ENCODE peak calls at places on chromosome 2, in six cellular contexts. W is HepG2, T is GM12878, Y is HCT116, E is H1, C is K562. S is an unnamed sample.

GRCh38 chr2:236177967-236178909 is 10.1 kb upstream of the GBX2 start:
- DNase-seq in C (peak; percentile 72), W (peak; percentile 54), E (peak; percentile 94), T (no peak), Y (peak; percentile 56), S (no peak)

GRCh38 chr2:54109848-54110247 is 5.6 kb upstream of the ACYP2 start:
- DNase-seq in W (no peak), E (no peak), Y (no peak), C (no peak), T (no peak), S (no peak)

GRCh38 chr2:43568226-43568625 is 27.6 kb downstream of the THADA start:
- DNase-seq in T (no peak), E (no peak), W (no peak), C (no peak), Y (no peak), S (no peak)

GRCh38 chr2:131153529-131153928 is 48.4 kb downstream of the PLEKHB2 start:
- DNase-seq in T (no peak), C (no peak), E (no peak), W (no peak), Y (no peak), S (no peak)

GRCh38 chr2:105294844-105295481 is 34.6 kb downstream of the TGFBRAP1 start:
- DNase-seq in E (peak; percentile 74), Y (peak; percentile 43), W (peak; percentile 59), T (no peak), C (peak; percentile 59), S (peak; percentile 74)

GRCh38 chr2:127170452-127171197 is 49.5 kb downstream of the CYP27C1 start:
- DNase-seq in T (no peak), E (no peak), C (no peak), Y (no peak), W (no peak), S (no peak)

GRCh38 chr2:160489096-160489495 is 4.5 kb downstream of the RBMS1 start:
- DNase-seq in E (no peak), C (no peak), Y (no peak), W (no peak), T (no peak), S (no peak)

GRCh38 chr2:158060862-158061435 is 40.7 kb upstream of the UPP2 start:
- DNase-seq in W (no peak), E (no peak), C (no peak), Y (peak; percentile 1), T (no peak), S (no peak)

GRCh38 chr2:106085441-106085911 is 108.6 kb downstream of the UXS1 start:
- DNase-seq in E (no peak), C (no peak), T (no peak), Y (no peak), W (peak; percentile 38), S (no peak)

GRCh38 chr2:180644709-180645108 is 335.7 kb upstream of the UBE2E3 start:
- DNase-seq in T (no peak), W (no peak), Y (no peak), E (no peak), C (no peak), S (no peak)

GRCh38 chr2:2698182-2699116 is 367.4 kb upstream of the MYT1L start:
- DNase-seq in T (no peak), Y (peak; percentile 22), E (no peak), C (peak; percentile 48), W (peak; percentile 21), S (peak; percentile 27)

GRCh38 chr2:203648273-203648672 is 58.2 kb upstream of the CD28 start:
- DNase-seq in W (peak; percentile 94), T (no peak), C (no peak), E (no peak), Y (no peak), S (no peak)

GRCh38 chr2:24855703-24856102 is 62.5 kb downstream of the CENPO start:
- DNase-seq in E (no peak), W (no peak), Y (no peak), C (no peak), T (no peak), S (peak; percentile 27)

GRCh38 chr2:233791151-233791882 is 13.2 kb downstream of the MROH2A start:
- DNase-seq in C (no peak), T (no peak), W (no peak), Y (no peak), E (peak; percentile 27), S (no peak)

GRCh38 chr2:101704816-101705565 is 7.5 kb downstream of the MAP4K4 start:
- DNase-seq in T (no peak), C (no peak), Y (no peak), E (no peak), W (no peak), S (no peak)

GRCh38 chr2:2769481-2770431 is 438.7 kb upstream of the MYT1L start:
- DNase-seq in E (no peak), T (no peak), W (no peak), Y (no peak), C (no peak), S (no peak)

GRCh38 chr2:172702451-172702850 is 33.2 kb upstream of the RAPGEF4 start:
- DNase-seq in W (no peak), E (no peak), T (no peak), Y (no peak), C (no peak), S (no peak)

GRCh38 chr2:118709786-118710185 is 137.7 kb downstream of the EN1 start:
- DNase-seq in W (no peak), Y (no peak), T (no peak), C (no peak), E (no peak), S (no peak)

GRCh38 chr2:172109256-172109655 is 6.6 kb upstream of the DLX2 start:
- DNase-seq in W (no peak), C (no peak), T (no peak), Y (no peak), E (no peak), S (no peak)

GRCh38 chr2:134785659-134786058 is 52.8 kb upstream of the ACMSD start:
- DNase-seq in E (no peak), C (no peak), T (no peak), W (no peak), Y (no peak), S (no peak)

GRCh38 chr2:200475795-200476194 is 34.1 kb downstream of the KCTD18 start:
- DNase-seq in E (no peak), Y (no peak), T (no peak), W (no peak), C (no peak), S (no peak)
- TF ChIP-seq YY1 in E (no peak), Y (no peak), T (no peak), W (no peak), C (no peak), S (no peak)

DNA sequence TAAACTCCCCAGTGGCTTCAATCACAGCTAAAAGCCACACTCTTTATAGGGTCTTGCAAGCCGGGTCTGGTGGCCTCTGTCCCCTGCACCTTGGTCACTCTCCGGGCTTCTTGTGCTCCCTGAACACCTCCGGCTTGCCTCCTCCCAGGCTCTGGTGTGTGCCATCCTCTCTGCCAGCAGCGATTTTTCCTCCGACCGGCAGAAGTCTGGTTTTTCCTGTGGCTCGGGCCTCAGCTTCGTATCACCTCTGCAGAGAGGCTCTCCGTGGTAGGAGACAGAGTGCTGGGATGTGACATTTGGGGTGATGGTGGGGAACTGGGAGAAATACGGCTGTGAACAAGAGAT is 58.8 kb upstream of the HPCAL1 start:
- DNase-seq in T (no peak), W (no peak), Y (no peak), E (no peak), C (no peak), S (no peak)
- TF ChIP-seq ZNF274 in T (no peak), W (no peak), Y (no peak), E (no peak), C (no peak), S (no peak)

GRCh38 chr2:166337932-166338331 is 37.8 kb downstream of the SCN9A start:
- DNase-seq in Y (no peak), E (no peak), T (no peak), C (no peak), W (no peak), S (no peak)

GRCh38 chr2:166333809-166334208 is 41.9 kb downstream of the SCN9A start:
- DNase-seq in Y (no peak), T (no peak), W (no peak), E (no peak), C (no peak), S (no peak)

GRCh38 chr2:166334800-166335199 is 40.9 kb downstream of the SCN9A start:
- DNase-seq in Y (no peak), C (no peak), T (no peak), W (peak; percentile 20), E (no peak), S (no peak)

GRCh38 chr2:166332049-166332448 is 43.7 kb downstream of the SCN9A start:
- DNase-seq in E (no peak), T (no peak), C (no peak), W (no peak), Y (no peak), S (no peak)

GRCh38 chr2:166335284-166335683 is 40.5 kb downstream of the SCN9A start:
- DNase-seq in E (no peak), W (peak; percentile 12), C (no peak), T (no peak), Y (no peak), S (no peak)
- H3K4me1 ChIP-seq in E (peaks cover 5% of the 10 kb centered on the region), W (peaks cover 45% of the 10 kb centered on the region), C (no peaks in the 10 kb centered on the region), T (no peaks in the 10 kb centered on the region), Y (no peaks in the 10 kb centered on the region), S (no peaks in the 10 kb centered on the region)

DNA sequence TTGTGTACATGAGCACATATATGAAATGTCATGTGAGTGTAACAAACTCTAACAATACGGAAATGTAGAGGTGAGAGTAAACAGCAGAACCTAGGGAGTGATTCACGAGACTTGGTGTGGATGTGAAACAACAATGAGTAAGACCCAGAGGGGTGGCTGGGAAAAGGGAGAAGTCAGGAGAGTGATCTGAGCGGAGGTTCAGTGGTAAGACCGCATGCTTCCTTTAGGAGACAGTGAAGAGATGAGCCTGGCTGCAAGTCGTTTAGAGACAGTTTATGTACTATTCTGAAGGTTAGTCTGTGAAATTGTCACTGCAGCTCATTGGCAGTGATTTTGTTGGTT is 150.6 kb downstream of the PRPF40A start:
- DNase-seq in Y (no peak), C (no peak), T (peak; percentile 64), W (no peak), E (no peak), S (no peak)
- TF ChIP-seq YY1 in Y (no peak), C (no peak), T (no peak), W (no peak), E (no peak), S (no peak)

GRCh38 chr2:168749264-168749663 is 53.2 kb upstream of the NOSTRIN start:
- DNase-seq in T (no peak), C (no peak), W (no peak), E (no peak), Y (no peak), S (no peak)

GRCh38 chr2:168744844-168745243 is 57.6 kb upstream of the NOSTRIN start:
- DNase-seq in W (no peak), T (no peak), E (no peak), C (no peak), Y (no peak), S (no peak)

GRCh38 chr2:168751104-168751768 is 51.2 kb upstream of the NOSTRIN start:
- DNase-seq in C (no peak), W (no peak), Y (no peak), E (no peak), T (no peak), S (no peak)

GRCh38 chr2:168752361-168752760 is 50.1 kb upstream of the NOSTRIN start:
- DNase-seq in T (no peak), C (no peak), E (no peak), W (no peak), Y (no peak), S (no peak)

DNA sequence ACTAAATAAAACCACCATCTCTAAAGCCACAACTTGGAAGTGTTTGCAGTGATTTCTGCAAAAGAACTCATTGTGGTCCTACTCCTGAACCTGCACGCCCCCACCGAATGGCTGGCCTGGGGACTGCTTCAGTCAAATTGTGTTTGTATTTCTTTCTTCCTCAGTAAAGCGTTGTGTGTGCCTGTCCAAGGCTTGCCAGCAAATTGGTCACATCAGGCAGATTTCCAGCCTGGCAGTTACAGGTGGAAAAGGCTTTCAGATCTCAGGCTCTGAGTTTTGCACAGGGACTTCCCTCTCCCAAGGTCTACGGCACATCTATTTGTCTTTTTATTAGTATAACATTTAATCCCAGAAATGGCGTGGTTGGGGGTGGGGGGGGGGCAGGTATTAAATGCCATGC is 54.0 kb upstream of the NOSTRIN start:
- DNase-seq in Y (no peak), T (no peak), W (no peak), E (no peak), C (no peak), S (no peak)
- TF ChIP-seq ZNF274 in Y (no peak), T (no peak), W (no peak), E (no peak), C (no peak), S (no peak)